ENCODE peak calls at places on chromosome 15, in six cellular contexts. One of them, this sample, is unnamed.

GRCh38 chr15:50938525-50938924 is 30.0 kb downstream of the AP4E1 start:
- DNase-seq in stimulated activated CD4-positive, alpha-beta T cell treated with anti-CD3 and anti-CD28 coated beads, TNF-alpha, amount 100 ng/mL, for 1 hour: no peak
- DNase-seq in KBM-7: no peak
- DNase-seq in choroid plexus epithelial cell: no peak
- DNase-seq in hippocampal formation: no peak
- DNase-seq in mucosa of descending colon: no peak
- DNase-seq in this sample: no peak

GRCh38 chr15:60179786-60180391 is 175.8 kb downstream of the FOXB1 start:
- DNase-seq in stimulated activated CD4-positive, alpha-beta T cell treated with anti-CD3 and anti-CD28 coated beads, TNF-alpha, amount 100 ng/mL, for 1 hour: no peak
- DNase-seq in KBM-7: peak; percentile 33
- DNase-seq in choroid plexus epithelial cell: peak; percentile 81
- DNase-seq in hippocampal formation: peak; percentile 3
- DNase-seq in mucosa of descending colon: peak; percentile 66
- DNase-seq in this sample: peak; percentile 67

GRCh38 chr15:88390502-88390901 is 76.7 kb downstream of the MRPL46 start:
- DNase-seq in stimulated activated CD4-positive, alpha-beta T cell treated with anti-CD3 and anti-CD28 coated beads, TNF-alpha, amount 100 ng/mL, for 1 hour: no peak
- DNase-seq in KBM-7: no peak
- DNase-seq in choroid plexus epithelial cell: no peak
- DNase-seq in hippocampal formation: no peak
- DNase-seq in mucosa of descending colon: no peak
- DNase-seq in this sample: no peak

GRCh38 chr15:28002867-28003266 is 96.2 kb downstream of the OCA2 start:
- DNase-seq in stimulated activated CD4-positive, alpha-beta T cell treated with anti-CD3 and anti-CD28 coated beads, TNF-alpha, amount 100 ng/mL, for 1 hour: no peak
- DNase-seq in KBM-7: no peak
- DNase-seq in choroid plexus epithelial cell: no peak
- DNase-seq in hippocampal formation: no peak
- DNase-seq in mucosa of descending colon: no peak
- DNase-seq in this sample: no peak

GRCh38 chr15:60396964-60397771 is 618 bp downstream of the ANXA2 start:
- DNase-seq in stimulated activated CD4-positive, alpha-beta T cell treated with anti-CD3 and anti-CD28 coated beads, TNF-alpha, amount 100 ng/mL, for 1 hour: no peak
- DNase-seq in KBM-7: peak; percentile 49
- DNase-seq in choroid plexus epithelial cell: peak; percentile 71
- DNase-seq in hippocampal formation: no peak
- DNase-seq in mucosa of descending colon: peak; percentile 84
- DNase-seq in this sample: peak; percentile 89

GRCh38 chr15:65738649-65739048 is 53.4 kb downstream of the DENND4A start:
- DNase-seq in stimulated activated CD4-positive, alpha-beta T cell treated with anti-CD3 and anti-CD28 coated beads, TNF-alpha, amount 100 ng/mL, for 1 hour: no peak
- DNase-seq in KBM-7: no peak
- DNase-seq in choroid plexus epithelial cell: peak; percentile 12
- DNase-seq in hippocampal formation: no peak
- DNase-seq in mucosa of descending colon: no peak
- DNase-seq in this sample: no peak

GRCh38 chr15:77862651-77863104 is 214.8 kb downstream of the TBC1D2B start:
- DNase-seq in stimulated activated CD4-positive, alpha-beta T cell treated with anti-CD3 and anti-CD28 coated beads, TNF-alpha, amount 100 ng/mL, for 1 hour: no peak
- DNase-seq in KBM-7: no peak
- DNase-seq in choroid plexus epithelial cell: no peak
- DNase-seq in hippocampal formation: no peak
- DNase-seq in mucosa of descending colon: no peak
- DNase-seq in this sample: no peak

GRCh38 chr15:40847225-40847961 is 3.5 kb downstream of the SPINT1 start:
- DNase-seq in stimulated activated CD4-positive, alpha-beta T cell treated with anti-CD3 and anti-CD28 coated beads, TNF-alpha, amount 100 ng/mL, for 1 hour: no peak
- DNase-seq in KBM-7: peak; percentile 97
- DNase-seq in choroid plexus epithelial cell: peak; percentile 62
- DNase-seq in hippocampal formation: no peak
- DNase-seq in mucosa of descending colon: peak; percentile 95
- DNase-seq in this sample: peak; percentile 49

GRCh38 chr15:79366691-79367090 is 55.8 kb downstream of the TMED3 start:
- DNase-seq in stimulated activated CD4-positive, alpha-beta T cell treated with anti-CD3 and anti-CD28 coated beads, TNF-alpha, amount 100 ng/mL, for 1 hour: no peak
- DNase-seq in KBM-7: no peak
- DNase-seq in choroid plexus epithelial cell: no peak
- DNase-seq in hippocampal formation: no peak
- DNase-seq in mucosa of descending colon: no peak
- DNase-seq in this sample: peak; percentile 42

GRCh38 chr15:63500265-63501250 is 3.8 kb upstream of the USP3 start:
- DNase-seq in stimulated activated CD4-positive, alpha-beta T cell treated with anti-CD3 and anti-CD28 coated beads, TNF-alpha, amount 100 ng/mL, for 1 hour: no peak
- DNase-seq in KBM-7: no peak
- DNase-seq in choroid plexus epithelial cell: no peak
- DNase-seq in hippocampal formation: no peak
- DNase-seq in mucosa of descending colon: peak; percentile 55
- DNase-seq in this sample: no peak

GRCh38 chr15:46589088-46589487 is 954.3 kb downstream of the SQOR start:
- DNase-seq in stimulated activated CD4-positive, alpha-beta T cell treated with anti-CD3 and anti-CD28 coated beads, TNF-alpha, amount 100 ng/mL, for 1 hour: no peak
- DNase-seq in KBM-7: no peak
- DNase-seq in choroid plexus epithelial cell: no peak
- DNase-seq in hippocampal formation: no peak
- DNase-seq in mucosa of descending colon: no peak
- DNase-seq in this sample: no peak

GRCh38 chr15:75523011-75523410 is 56.1 kb downstream of the PTPN9 start:
- DNase-seq in stimulated activated CD4-positive, alpha-beta T cell treated with anti-CD3 and anti-CD28 coated beads, TNF-alpha, amount 100 ng/mL, for 1 hour: no peak
- DNase-seq in KBM-7: no peak
- DNase-seq in choroid plexus epithelial cell: no peak
- DNase-seq in hippocampal formation: no peak
- DNase-seq in mucosa of descending colon: no peak
- DNase-seq in this sample: no peak

GRCh38 chr15:36029606-36030005 is 483.6 kb upstream of the DPH6 start:
- DNase-seq in stimulated activated CD4-positive, alpha-beta T cell treated with anti-CD3 and anti-CD28 coated beads, TNF-alpha, amount 100 ng/mL, for 1 hour: no peak
- DNase-seq in KBM-7: no peak
- DNase-seq in choroid plexus epithelial cell: peak; percentile 70
- DNase-seq in hippocampal formation: no peak
- DNase-seq in mucosa of descending colon: no peak
- DNase-seq in this sample: peak; percentile 72

GRCh38 chr15:64749167-64749566 is 26.2 kb downstream of the RBPMS2 start:
- DNase-seq in stimulated activated CD4-positive, alpha-beta T cell treated with anti-CD3 and anti-CD28 coated beads, TNF-alpha, amount 100 ng/mL, for 1 hour: no peak
- DNase-seq in KBM-7: no peak
- DNase-seq in choroid plexus epithelial cell: peak; percentile 63
- DNase-seq in hippocampal formation: no peak
- DNase-seq in mucosa of descending colon: no peak
- DNase-seq in this sample: peak; percentile 57

GRCh38 chr15:22259881-22260421 is 179.6 kb downstream of the OR4M2 start:
- DNase-seq in stimulated activated CD4-positive, alpha-beta T cell treated with anti-CD3 and anti-CD28 coated beads, TNF-alpha, amount 100 ng/mL, for 1 hour: no peak
- DNase-seq in KBM-7: no peak
- DNase-seq in choroid plexus epithelial cell: no peak
- DNase-seq in hippocampal formation: no peak
- DNase-seq in mucosa of descending colon: no peak
- DNase-seq in this sample: no peak

GRCh38 chr15:52338891-52339290 is 43.3 kb upstream of the MYO5C start:
- DNase-seq in stimulated activated CD4-positive, alpha-beta T cell treated with anti-CD3 and anti-CD28 coated beads, TNF-alpha, amount 100 ng/mL, for 1 hour: no peak
- DNase-seq in KBM-7: no peak
- DNase-seq in choroid plexus epithelial cell: no peak
- DNase-seq in hippocampal formation: no peak
- DNase-seq in mucosa of descending colon: no peak
- DNase-seq in this sample: no peak

GRCh38 chr15:36696191-36696590 is 116.8 kb downstream of the CDIN1 start:
- DNase-seq in stimulated activated CD4-positive, alpha-beta T cell treated with anti-CD3 and anti-CD28 coated beads, TNF-alpha, amount 100 ng/mL, for 1 hour: no peak
- DNase-seq in KBM-7: no peak
- DNase-seq in choroid plexus epithelial cell: peak; percentile 23
- DNase-seq in hippocampal formation: no peak
- DNase-seq in mucosa of descending colon: no peak
- DNase-seq in this sample: no peak

This sample was measured in astrocyte of the hippocampus.